ENCODE peak calls at places on chromosomes 5 and 9, in eight cellular contexts. Y is fibroblast of the aortic adventitia, L is right atrium auricular region, V is stomach, U is cardiac fibroblast, R is AG10803, N is kidney epithelial cell, W is HFF-Myc. B is an unnamed sample.
A peak's percentile ranks its signal among the peaks of the same experiment; 100 is the strongest.

GRCh38 chr5:158056426-158056825 is 197.5 kb upstream of the CLINT1 start:
- DNase-seq in N (no peak), W (no peak), R (peak; percentile 44), Y (peak; percentile 15), V (no peak), L (no peak), U (peak; percentile 27), B (peak; percentile 52)

GRCh38 chr5:4366628-4367027 is 771.0 kb downstream of the IRX1 start:
- DNase-seq in U (no peak), Y (no peak), V (no peak), N (no peak), R (no peak), L (no peak), W (no peak), B (no peak)

GRCh38 chr5:40904205-40904993 is 4.9 kb upstream of the C7 start:
- DNase-seq in N (peak; percentile 31), R (peak; percentile 61), L (peak; percentile 73), V (peak; percentile 75), Y (peak; percentile 93), U (peak; percentile 94), W (peak; percentile 36), B (peak; percentile 91)

GRCh38 chr5:132962429-132962928 is 955 bp downstream of the AFF4 start:
- DNase-seq in V (no peak), W (peak; percentile 35), N (no peak), L (no peak), R (peak; percentile 64), U (peak; percentile 83), Y (peak; percentile 81), B (peak; percentile 83)

GRCh38 chr9:123339666-123340414 is 16.2 kb upstream of the CRB2 start:
- DNase-seq in N (no peak), L (no peak), V (no peak), Y (no peak), U (peak; percentile 20), W (no peak), R (no peak), B (no peak)

GRCh38 chr9:31023793-31024192 is 1360.7 kb upstream of the ACO1 start:
- DNase-seq in V (no peak), W (no peak), R (no peak), U (no peak), N (no peak), L (no peak), Y (no peak), B (no peak)

GRCh38 chr5:73418244-73418691 is 30.3 kb downstream of the FOXD1 start:
- DNase-seq in R (no peak), U (no peak), W (no peak), Y (no peak), N (no peak), L (no peak), V (no peak), B (no peak)

GRCh38 chr9:84947412-84947972 is 278.0 kb downstream of the NTRK2 start:
- DNase-seq in L (no peak), R (no peak), N (no peak), U (no peak), Y (no peak), W (no peak), V (no peak), B (no peak)

GRCh38 chr5:110865400-110866094 is 126.7 kb downstream of the SLC25A46 start:
- DNase-seq in U (peak; percentile 70), R (peak; percentile 2), N (no peak), Y (peak; percentile 35), W (peak; percentile 31), V (no peak), L (no peak), B (peak; percentile 53)

GRCh38 chr9:133930046-133931015 is 61.8 kb downstream of the VAV2 start:
- DNase-seq in N (no peak), W (no peak), Y (no peak), U (no peak), L (no peak), V (no peak), R (no peak), B (no peak)

GRCh38 chr9:129069825-129070473 is 11.0 kb upstream of the DOLPP1 start:
- DNase-seq in N (no peak), U (no peak), W (no peak), Y (no peak), R (no peak), V (no peak), L (no peak), B (no peak)

GRCh38 chr9:132995906-132996305 is 17.4 kb downstream of the GFI1B start:
- DNase-seq in Y (no peak), U (no peak), R (no peak), W (no peak), V (no peak), L (no peak), N (no peak), B (no peak)

GRCh38 chr9:77025146-77025545 is 5.7 kb downstream of the FOXB2 start:
- DNase-seq in L (no peak), U (no peak), Y (no peak), R (no peak), V (no peak), W (no peak), N (no peak), B (no peak)

GRCh38 chr5:172713113-172713808 is 57.7 kb downstream of the DUSP1 start:
- DNase-seq in R (no peak), W (no peak), N (no peak), V (peak; percentile 62), Y (no peak), U (peak; percentile 46), L (no peak), B (no peak)

DNA sequence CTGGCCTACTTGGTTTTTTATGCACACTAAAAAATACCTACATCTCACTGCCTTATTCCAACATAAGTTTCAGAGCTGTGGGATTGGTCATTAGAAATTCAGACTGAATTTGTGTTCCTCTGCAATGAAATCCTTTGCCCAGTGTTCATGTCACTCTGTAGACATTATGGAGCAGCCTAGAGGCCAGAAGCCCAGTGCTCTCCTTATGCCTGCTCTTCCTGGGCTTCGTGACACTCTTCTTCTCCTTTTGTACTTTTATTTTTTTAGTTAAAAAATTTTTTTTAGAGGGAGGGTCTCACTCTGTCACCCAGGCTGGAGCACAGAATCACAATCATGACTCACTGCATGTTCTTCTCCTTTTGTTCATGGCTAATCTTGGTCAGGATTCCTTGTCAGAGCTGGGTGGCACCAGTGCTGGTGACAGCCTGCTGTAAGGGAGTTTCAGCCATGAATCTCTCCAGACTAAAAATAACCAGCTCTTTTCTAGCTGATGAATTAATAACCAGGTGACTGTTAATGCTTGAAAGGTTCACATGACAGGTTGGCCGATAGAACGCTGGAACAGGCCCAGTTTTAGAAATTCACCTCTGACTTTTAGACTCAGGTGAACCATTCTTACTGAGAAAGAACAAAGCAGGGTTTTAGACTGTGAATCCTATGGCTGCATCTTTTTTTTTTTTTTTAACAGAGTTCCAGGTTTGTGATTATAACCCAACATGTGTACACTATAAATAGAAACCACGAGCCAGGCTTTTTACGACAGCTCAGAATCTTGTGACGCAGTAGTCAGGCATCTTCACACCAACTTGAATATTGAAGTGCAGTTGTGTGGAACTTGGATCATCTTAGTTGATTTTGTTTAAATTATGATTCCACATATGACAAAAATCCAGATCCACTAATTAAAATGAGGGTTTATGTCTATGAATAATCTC is 34.0 kb upstream of the C5orf47 start:
- DNase-seq in Y (peak; percentile 13), W (no peak), N (no peak), L (no peak), U (peak; percentile 41), V (no peak), R (peak; percentile 66), B (peak; percentile 56)
- TF ChIP-seq CTCF in Y (no peak), W (no peak), N (no peak), L (no peak), U (no peak), V (no peak), R (no peak), B (no peak)

GRCh38 chr5:154474957-154475334 is 3.1 kb downstream of the HAND1 start:
- DNase-seq in L (no peak), W (no peak), R (no peak), N (no peak), U (no peak), V (no peak), Y (no peak), B (no peak)

GRCh38 chr5:154477382-154478223 is 424 bp downstream of the HAND1 start:
- DNase-seq in W (no peak), Y (peak; percentile 21), L (no peak), V (no peak), U (peak; percentile 17), R (no peak), N (no peak), B (peak; percentile 19)

GRCh38 chr5:154474267-154474956 is 3.6 kb downstream of the HAND1 start:
- DNase-seq in V (no peak), W (no peak), L (no peak), N (no peak), Y (no peak), R (no peak), U (no peak), B (no peak)

GRCh38 chr5:154476343-154477213 is 1.4 kb downstream of the HAND1 start:
- DNase-seq in U (no peak), W (no peak), V (no peak), L (no peak), N (no peak), R (no peak), Y (no peak), B (no peak)

DNA sequence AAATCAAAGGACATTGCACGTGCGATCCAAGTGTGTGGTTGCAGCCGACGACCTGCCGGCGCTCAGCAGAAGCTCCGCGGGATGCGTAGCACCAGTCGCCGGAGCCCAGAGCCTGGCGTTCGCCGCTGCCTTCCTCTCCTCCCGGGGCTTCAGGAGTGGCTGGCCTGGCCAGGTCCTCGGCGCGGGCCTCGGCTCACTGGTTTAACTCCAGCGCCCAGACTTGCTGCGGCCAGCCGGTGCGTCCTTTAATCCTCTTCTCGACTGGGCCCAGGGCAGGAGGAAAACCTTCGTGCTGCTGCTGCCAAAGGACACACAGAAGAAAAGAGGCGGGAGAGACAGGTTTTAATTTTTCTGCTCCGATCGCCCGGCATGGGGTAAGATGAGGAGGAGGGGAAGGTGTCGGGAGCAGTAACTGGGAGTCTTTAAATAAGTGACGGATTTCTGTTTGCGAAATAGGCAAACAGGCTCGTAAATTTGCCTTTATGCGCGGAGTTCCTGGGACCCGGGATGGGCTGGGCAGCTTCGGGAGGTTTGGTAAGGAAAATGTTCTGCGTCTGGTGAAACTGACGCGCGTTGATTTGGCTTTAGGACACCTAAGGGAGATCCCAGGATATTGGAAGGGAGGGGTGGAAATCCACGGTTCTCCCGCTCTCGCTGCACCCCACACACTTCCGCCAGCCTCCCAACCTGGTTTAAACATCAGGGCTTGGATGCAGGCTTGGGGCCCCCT is 2.2 kb downstream of the HAND1 start:
- DNase-seq in L (no peak), V (no peak), U (no peak), W (no peak), R (no peak), N (no peak), Y (no peak), B (no peak)
- H3K4me3 ChIP-seq in L (peak overlapping the region; percentile 51), V (peak overlapping the region; percentile 4), U (no peak overlapping the region), W (no peak overlapping the region), R (no peak overlapping the region), N (no peak overlapping the region), Y (no peak overlapping the region), B (no peak overlapping the region)

DNA sequence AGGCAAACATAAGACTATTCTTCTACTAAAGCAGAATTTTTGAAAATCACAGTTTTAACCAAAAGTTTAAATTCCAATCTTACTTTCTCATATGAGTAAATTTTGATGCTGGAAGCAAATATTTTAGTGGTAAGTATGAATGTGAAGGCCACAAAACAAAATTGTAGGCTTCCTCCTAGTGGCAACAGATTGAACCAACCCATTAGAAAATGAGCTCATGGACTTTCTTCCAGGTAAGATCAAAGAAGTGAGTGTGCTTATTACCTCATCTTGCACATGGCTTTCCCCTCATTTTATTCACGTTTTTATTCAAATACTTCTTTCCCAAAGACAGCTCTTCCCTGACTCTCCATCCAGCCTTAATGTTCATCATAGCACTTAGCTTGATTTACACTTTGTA is 16.5 kb upstream of the RLN2 start:
- DNase-seq in L (no peak), N (no peak), U (peak; percentile 15), Y (no peak), W (no peak), R (no peak), V (no peak), B (no peak)
- TF ChIP-seq CTCF in L (no peak), N (no peak), U (peak; percentile 9), Y (peak; percentile 12), W (no peak), R (peak; percentile 15), V (no peak), B (peak; percentile 14)

GRCh38 chr5:116454417-116454927 is 120.2 kb downstream of the SEMA6A start:
- DNase-seq in L (no peak), U (peak; percentile 79), R (peak; percentile 91), V (no peak), Y (peak; percentile 89), N (peak; percentile 52), W (peak; percentile 96), B (peak; percentile 94)
- H3K4me3 ChIP-seq in L (no peak overlapping the region), U (no peak overlapping the region), R (peak overlapping the region; percentile 34), V (no peak overlapping the region), Y (peak overlapping the region; percentile 6), N (no peak overlapping the region), W (no peak overlapping the region), B (no peak overlapping the region)

B was measured in fibroblast of mammary gland.